ENCODE peak calls at places on chromosomes 5 and 9, in eight cellular contexts. T is K562, B is lower lobe of right lung, L is omental fat pad, Z is dorsolateral prefrontal cortex, C is GM20000, G is bronchial epithelial cell, E is GM23338. R is an unnamed sample.

GRCh38 chr5:87048156-87048555 is 219.5 kb upstream of the RASA1 start:
- DNase-seq in T (peak), B (no peak), L (no peak), Z (no peak), C (no peak), G (peak), E (no peak), R (no peak)

GRCh38 chr9:86369810-86370209 is 15.6 kb upstream of the TUT7 start:
- DNase-seq in T (no peak), B (no peak), L (no peak), Z (no peak), C (no peak), G (no peak), E (no peak), R (no peak)

GRCh38 chr9:128020692-128021091 is 39.9 kb upstream of the EEIG1 start:
- DNase-seq in T (peak), B (no peak), L (no peak), Z (no peak), C (peak), G (no peak), E (peak), R (no peak)

GRCh38 chr5:169629847-169630548 is 7.1 kb upstream of the DOCK2 start:
- DNase-seq in T (no peak), B (no peak), L (no peak), Z (no peak), C (no peak), G (peak), E (no peak), R (peak)

GRCh38 chr5:68242743-68243142 is 27.2 kb downstream of the PIK3R1 start:
- DNase-seq in T (no peak), B (no peak), L (no peak), Z (no peak), C (no peak), G (no peak), E (no peak), R (no peak)

GRCh38 chr5:151553695-151554094 is 37.4 kb downstream of the FAT2 start:
- DNase-seq in T (no peak), B (no peak), L (no peak), Z (no peak), C (no peak), G (no peak), E (no peak), R (no peak)

GRCh38 chr5:81242906-81243436 is 9.8 kb downstream of the CKMT2 start:
- DNase-seq in T (no peak), B (no peak), L (no peak), Z (no peak), C (no peak), G (no peak), E (no peak), R (no peak)

GRCh38 chr5:21895766-21896165 is 957.4 kb downstream of the CDH12 start:
- DNase-seq in T (no peak), B (no peak), L (no peak), Z (no peak), C (no peak), G (no peak), E (no peak), R (no peak)

DNA sequence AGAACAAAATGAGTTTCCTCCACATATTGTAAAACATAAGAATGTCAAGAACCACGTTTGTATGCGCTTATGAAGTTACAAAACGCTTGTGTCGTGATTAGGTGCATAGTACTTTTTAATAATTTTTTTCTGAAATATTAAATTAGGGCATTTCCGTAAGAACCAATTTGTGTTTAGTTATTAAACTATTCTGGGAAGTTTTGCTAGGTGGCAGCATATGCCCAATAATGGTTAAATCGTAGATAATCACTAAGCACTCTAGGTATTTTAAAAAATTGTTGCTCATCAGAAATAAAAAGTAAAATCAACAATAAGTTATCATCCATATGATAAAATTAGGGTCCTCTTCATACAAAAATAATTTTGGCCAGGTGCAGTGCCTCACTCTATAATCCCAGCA is 5.4 kb downstream of the SRFBP1 start:
- DNase-seq in T (no peak), B (no peak), L (no peak), Z (no peak), C (no peak), G (peak), E (no peak), R (no peak)
- TF ChIP-seq CTCF in T (no peak), B (peak), L (no peak), Z (peak), C (no peak), G (peak), E (no peak), R (peak)

GRCh38 chr9:6944093-6944551 is 186.3 kb downstream of the KDM4C start:
- DNase-seq in T (no peak), B (no peak), L (no peak), Z (no peak), C (no peak), G (peak), E (no peak), R (no peak)
- TF ChIP-seq CTCF in T (no peak), B (no peak), L (no peak), Z (no peak), C (no peak), G (no peak), E (no peak), R (no peak)

GRCh38 chr9:108468364-108468763 is 387.4 kb downstream of the ACTL7B start:
- DNase-seq in T (peak), B (peak), L (no peak), Z (no peak), C (peak), G (peak), E (peak), R (peak)
- TF ChIP-seq CTCF in T (peak), B (peak), L (no peak), Z (peak), C (no peak), G (peak), E (peak), R (peak)

GRCh38 chr5:57432876-57433275 is 49.7 kb downstream of the ACTBL2 start:
- DNase-seq in T (peak), B (no peak), L (no peak), Z (no peak), C (no peak), G (peak), E (peak), R (no peak)
- TF ChIP-seq CTCF in T (peak), B (no peak), L (no peak), Z (no peak), C (no peak), G (peak), E (peak), R (no peak)

DNA sequence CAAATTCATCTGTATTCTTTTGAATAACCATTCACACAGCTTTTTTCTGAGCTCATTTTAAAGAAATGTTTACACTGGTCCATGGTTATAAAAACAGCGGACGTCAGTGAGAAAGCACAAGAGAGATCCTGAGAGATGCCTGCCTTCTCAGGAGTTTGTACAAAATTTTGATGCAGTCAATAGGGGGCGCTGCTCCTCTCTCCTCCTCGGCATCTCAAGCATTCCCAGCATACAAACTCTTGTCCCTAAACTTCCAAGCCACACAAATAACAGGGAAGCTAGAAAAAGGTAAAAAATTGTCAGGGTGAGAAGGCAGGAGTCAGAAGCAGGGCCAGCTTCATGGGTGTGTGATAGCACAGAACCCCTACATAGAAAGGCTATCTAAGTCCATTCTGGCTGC is 11.2 kb upstream of the CCDC152 start:
- DNase-seq in T (peak), B (no peak), L (no peak), Z (no peak), C (no peak), G (no peak), E (peak), R (peak)
- TF ChIP-seq CTCF in T (peak), B (peak), L (no peak), Z (peak), C (no peak), G (peak), E (peak), R (peak)

GRCh38 chr9:93827545-93828330 is 127.4 kb downstream of the BARX1 start:
- DNase-seq in T (peak), B (peak), L (no peak), Z (peak), C (peak), G (peak), E (peak), R (peak)
- TF ChIP-seq CTCF in T (peak), B (peak), L (no peak), Z (peak), C (peak), G (peak), E (peak), R (peak)